ENCODE peak calls at places on chromosomes 4 and X, in four cellular contexts. I is ovary; W is fibroblast of lung; C is naive thymus-derived CD4-positive, alpha-beta T cell. X is an unnamed sample.

GRCh38 chrX:9845574-9845948 is 59.3 kb downstream of the SHROOM2 start:
- DNase-seq in I (no peak), W (no peak), C (no peak), X (no peak)

GRCh38 chrX:120000490-120001246 is 57.1 kb upstream of the NKAP start:
- DNase-seq in I (no peak), W (no peak), C (no peak), X (peak)

GRCh38 chrX:136170109-136170800 is 22.9 kb downstream of the FHL1 start:
- DNase-seq in I (no peak), W (peak), C (no peak), X (peak)

GRCh38 chr4:105767579-105767978 is 59.0 kb downstream of the GSTCD start:
- DNase-seq in I (no peak), W (no peak), C (no peak), X (no peak)

GRCh38 chr4:1043658-1044468 is 32.4 kb downstream of the FGFRL1 start:
- DNase-seq in I (peak), W (peak), C (no peak), X (peak)

GRCh38 chr4:8427262-8427661 is 13.3 kb downstream of the ACOX3 start:
- DNase-seq in I (no peak), W (no peak), C (no peak), X (no peak)

GRCh38 chr4:155757745-155758265 is 1.0 kb upstream of the GUCY1B1 start:
- DNase-seq in I (no peak), W (no peak), C (no peak), X (no peak)

GRCh38 chrX:131812847-131813825 is 210.0 kb upstream of the STK26 start:
- DNase-seq in I (peak), W (no peak), C (peak), X (peak)

GRCh38 chr4:111045992-111046391 is 423.1 kb upstream of the PITX2 start:
- DNase-seq in I (no peak), W (no peak), C (no peak), X (no peak)

GRCh38 chr4:122898370-122899150 is 23.8 kb downstream of the NUDT6 start:
- DNase-seq in I (no peak), W (peak), C (no peak), X (peak)

GRCh38 chr4:33080262-33080661 is 2360.1 kb downstream of the PCDH7 start:
- DNase-seq in I (no peak), W (peak), C (no peak), X (no peak)